ENCODE peak calls at places on chromosomes 7 and 10, in six cellular contexts. One of them, this sample, is unnamed.

GRCh38 chr10:104339469-104340098 is 1.3 kb upstream of the ITPRIP start:
- DNase-seq in OCI-LY7: no peak
- DNase-seq in GM12865: no peak
- DNase-seq in bronchial epithelial cell: peak; percentile 77
- DNase-seq in esophagus squamous epithelium: no peak
- DNase-seq in gastrocnemius medialis: peak; percentile 66
- DNase-seq in this sample: peak; percentile 80

GRCh38 chr10:127117125-127117524 is 79.3 kb downstream of the INSYN2A start:
- DNase-seq in OCI-LY7: peak; percentile 12
- DNase-seq in GM12865: no peak
- DNase-seq in bronchial epithelial cell: peak; percentile 29
- DNase-seq in esophagus squamous epithelium: no peak
- DNase-seq in gastrocnemius medialis: no peak
- DNase-seq in this sample: peak; percentile 41

GRCh38 chr7:101936223-101936611 is 118.8 kb downstream of the CUX1 start:
- DNase-seq in OCI-LY7: no peak
- DNase-seq in GM12865: peak; percentile 22
- DNase-seq in bronchial epithelial cell: no peak
- DNase-seq in esophagus squamous epithelium: no peak
- DNase-seq in gastrocnemius medialis: peak; percentile 51
- DNase-seq in this sample: no peak

GRCh38 chr10:68938117-68938516 is 17.9 kb upstream of the DDX21 start:
- DNase-seq in OCI-LY7: no peak
- DNase-seq in GM12865: no peak
- DNase-seq in bronchial epithelial cell: no peak
- DNase-seq in esophagus squamous epithelium: no peak
- DNase-seq in gastrocnemius medialis: peak; percentile 15
- DNase-seq in this sample: no peak

GRCh38 chr10:35639651-35640311 is 2.3 kb downstream of the FZD8 start:
- DNase-seq in OCI-LY7: no peak
- DNase-seq in GM12865: peak; percentile 18
- DNase-seq in bronchial epithelial cell: no peak
- DNase-seq in esophagus squamous epithelium: no peak
- DNase-seq in gastrocnemius medialis: no peak
- DNase-seq in this sample: peak; percentile 46

GRCh38 chr7:116591202-116592040 is 66.6 kb downstream of the CAV1 start:
- DNase-seq in OCI-LY7: peak; percentile 16
- DNase-seq in GM12865: peak; percentile 23
- DNase-seq in bronchial epithelial cell: peak; percentile 64
- DNase-seq in esophagus squamous epithelium: no peak
- DNase-seq in gastrocnemius medialis: no peak
- DNase-seq in this sample: peak; percentile 55

GRCh38 chr7:99731638-99732374 is 3.2 kb downstream of the CYP3A7 start:
- DNase-seq in OCI-LY7: no peak
- DNase-seq in GM12865: no peak
- DNase-seq in bronchial epithelial cell: no peak
- DNase-seq in esophagus squamous epithelium: no peak
- DNase-seq in gastrocnemius medialis: no peak
- DNase-seq in this sample: no peak

GRCh38 chr7:45885264-45885882 is 2.9 kb upstream of the IGFBP1 start:
- DNase-seq in OCI-LY7: no peak
- DNase-seq in GM12865: no peak
- DNase-seq in bronchial epithelial cell: peak; percentile 20
- DNase-seq in esophagus squamous epithelium: no peak
- DNase-seq in gastrocnemius medialis: no peak
- DNase-seq in this sample: no peak

GRCh38 chr7:44155191-44156185 is 14.4 kb upstream of the MYL7 start:
- DNase-seq in OCI-LY7: no peak
- DNase-seq in GM12865: no peak
- DNase-seq in bronchial epithelial cell: no peak
- DNase-seq in esophagus squamous epithelium: no peak
- DNase-seq in gastrocnemius medialis: no peak
- DNase-seq in this sample: no peak

GRCh38 chr7:106284516-106285050 is at the start of gene NAMPT:
- DNase-seq in OCI-LY7: peak; percentile 55
- DNase-seq in GM12865: peak; percentile 54
- DNase-seq in bronchial epithelial cell: no peak
- DNase-seq in esophagus squamous epithelium: no peak
- DNase-seq in gastrocnemius medialis: no peak
- DNase-seq in this sample: peak; percentile 13

GRCh38 chr7:97565665-97566064 is 166.2 kb upstream of the TAC1 start:
- DNase-seq in OCI-LY7: no peak
- DNase-seq in GM12865: no peak
- DNase-seq in bronchial epithelial cell: no peak
- DNase-seq in esophagus squamous epithelium: no peak
- DNase-seq in gastrocnemius medialis: no peak
- DNase-seq in this sample: no peak

GRCh38 chr10:78914060-78914378 is 154.7 kb upstream of the ZMIZ1 start:
- DNase-seq in OCI-LY7: no peak
- DNase-seq in GM12865: peak; percentile 21
- DNase-seq in bronchial epithelial cell: no peak
- DNase-seq in esophagus squamous epithelium: no peak
- DNase-seq in gastrocnemius medialis: no peak
- DNase-seq in this sample: no peak

GRCh38 chr7:253491-254336 is 36.3 kb upstream of the FOXL3 start:
- DNase-seq in OCI-LY7: no peak
- DNase-seq in GM12865: no peak
- DNase-seq in bronchial epithelial cell: no peak
- DNase-seq in esophagus squamous epithelium: no peak
- DNase-seq in gastrocnemius medialis: no peak
- DNase-seq in this sample: no peak

GRCh38 chr10:102654969-102655368 is 10.7 kb downstream of the TRIM8 start:
- DNase-seq in OCI-LY7: no peak
- DNase-seq in GM12865: no peak
- DNase-seq in bronchial epithelial cell: no peak
- DNase-seq in esophagus squamous epithelium: no peak
- DNase-seq in gastrocnemius medialis: no peak
- DNase-seq in this sample: no peak

GRCh38 chr10:133133471-133134231 is 26.4 kb upstream of the KNDC1 start:
- DNase-seq in OCI-LY7: no peak
- DNase-seq in GM12865: no peak
- DNase-seq in bronchial epithelial cell: no peak
- DNase-seq in esophagus squamous epithelium: no peak
- DNase-seq in gastrocnemius medialis: no peak
- DNase-seq in this sample: no peak

GRCh38 chr10:17673517-17674051 is 29.6 kb downstream of the STAM start:
- DNase-seq in OCI-LY7: no peak
- DNase-seq in GM12865: no peak
- DNase-seq in bronchial epithelial cell: peak; percentile 87
- DNase-seq in esophagus squamous epithelium: no peak
- DNase-seq in gastrocnemius medialis: peak; percentile 73
- DNase-seq in this sample: peak; percentile 93

GRCh38 chr7:139915864-139916716 is 87.0 kb downstream of the TBXAS1 start:
- DNase-seq in OCI-LY7: peak; percentile 89
- DNase-seq in GM12865: peak; percentile 93
- DNase-seq in bronchial epithelial cell: peak; percentile 100
- DNase-seq in esophagus squamous epithelium: no peak
- DNase-seq in gastrocnemius medialis: peak; percentile 57
- DNase-seq in this sample: peak; percentile 96

GRCh38 chr10:78852856-78853255 is 215.9 kb upstream of the ZMIZ1 start:
- DNase-seq in OCI-LY7: peak; percentile 7
- DNase-seq in GM12865: peak; percentile 17
- DNase-seq in bronchial epithelial cell: peak; percentile 10
- DNase-seq in esophagus squamous epithelium: no peak
- DNase-seq in gastrocnemius medialis: no peak
- DNase-seq in this sample: peak; percentile 20

GRCh38 chr7:121853307-121853706 is 19.7 kb upstream of the PTPRZ1 start:
- DNase-seq in OCI-LY7: no peak
- DNase-seq in GM12865: no peak
- DNase-seq in bronchial epithelial cell: no peak
- DNase-seq in esophagus squamous epithelium: no peak
- DNase-seq in gastrocnemius medialis: no peak
- DNase-seq in this sample: no peak

GRCh38 chr10:95539560-95540284 is 21.4 kb downstream of the SORBS1 start:
- DNase-seq in OCI-LY7: no peak
- DNase-seq in GM12865: no peak
- DNase-seq in bronchial epithelial cell: no peak
- DNase-seq in esophagus squamous epithelium: no peak
- DNase-seq in gastrocnemius medialis: no peak
- DNase-seq in this sample: no peak

GRCh38 chr7:120941064-120941463 is 9.5 kb upstream of the ING3 start:
- DNase-seq in OCI-LY7: peak; percentile 6
- DNase-seq in GM12865: no peak
- DNase-seq in bronchial epithelial cell: peak; percentile 35
- DNase-seq in esophagus squamous epithelium: no peak
- DNase-seq in gastrocnemius medialis: no peak
- DNase-seq in this sample: peak; percentile 8

GRCh38 chr10:17049195-17049594 is 80.4 kb downstream of the CUBN start:
- DNase-seq in OCI-LY7: no peak
- DNase-seq in GM12865: no peak
- DNase-seq in bronchial epithelial cell: peak; percentile 72
- DNase-seq in esophagus squamous epithelium: no peak
- DNase-seq in gastrocnemius medialis: no peak
- DNase-seq in this sample: no peak

GRCh38 chr7:16644624-16644986 is 949 bp downstream of the ANKMY2 start:
- DNase-seq in OCI-LY7: peak; percentile 55
- DNase-seq in GM12865: peak; percentile 13
- DNase-seq in bronchial epithelial cell: no peak
- DNase-seq in esophagus squamous epithelium: no peak
- DNase-seq in gastrocnemius medialis: peak; percentile 47
- DNase-seq in this sample: peak; percentile 53

GRCh38 chr10:103575416-103576075 is 82.0 kb downstream of the NEURL1 start:
- DNase-seq in OCI-LY7: no peak
- DNase-seq in GM12865: no peak
- DNase-seq in bronchial epithelial cell: no peak
- DNase-seq in esophagus squamous epithelium: no peak
- DNase-seq in gastrocnemius medialis: no peak
- DNase-seq in this sample: no peak

GRCh38 chr10:125629758-125630376 is 53.1 kb downstream of the TEX36 start:
- DNase-seq in OCI-LY7: peak; percentile 49
- DNase-seq in GM12865: peak; percentile 46
- DNase-seq in bronchial epithelial cell: peak; percentile 77
- DNase-seq in esophagus squamous epithelium: no peak
- DNase-seq in gastrocnemius medialis: no peak
- DNase-seq in this sample: peak; percentile 60

GRCh38 chr7:137449016-137449415 is 105.5 kb upstream of the PTN start:
- DNase-seq in OCI-LY7: no peak
- DNase-seq in GM12865: no peak
- DNase-seq in bronchial epithelial cell: no peak
- DNase-seq in esophagus squamous epithelium: no peak
- DNase-seq in gastrocnemius medialis: no peak
- DNase-seq in this sample: no peak

GRCh38 chr7:110522751-110523200 is 568.2 kb upstream of the LRRN3 start:
- DNase-seq in OCI-LY7: no peak
- DNase-seq in GM12865: no peak
- DNase-seq in bronchial epithelial cell: peak; percentile 93
- DNase-seq in esophagus squamous epithelium: no peak
- DNase-seq in gastrocnemius medialis: no peak
- DNase-seq in this sample: no peak
- H3K4me3 ChIP-seq in OCI-LY7: no peak overlapping the region
- H3K4me3 ChIP-seq in GM12865: no peak overlapping the region
- H3K4me3 ChIP-seq in bronchial epithelial cell: no peak overlapping the region
- H3K4me3 ChIP-seq in esophagus squamous epithelium: no peak overlapping the region
- H3K4me3 ChIP-seq in gastrocnemius medialis: no peak overlapping the region
- H3K4me3 ChIP-seq in this sample: no peak overlapping the region

DNA sequence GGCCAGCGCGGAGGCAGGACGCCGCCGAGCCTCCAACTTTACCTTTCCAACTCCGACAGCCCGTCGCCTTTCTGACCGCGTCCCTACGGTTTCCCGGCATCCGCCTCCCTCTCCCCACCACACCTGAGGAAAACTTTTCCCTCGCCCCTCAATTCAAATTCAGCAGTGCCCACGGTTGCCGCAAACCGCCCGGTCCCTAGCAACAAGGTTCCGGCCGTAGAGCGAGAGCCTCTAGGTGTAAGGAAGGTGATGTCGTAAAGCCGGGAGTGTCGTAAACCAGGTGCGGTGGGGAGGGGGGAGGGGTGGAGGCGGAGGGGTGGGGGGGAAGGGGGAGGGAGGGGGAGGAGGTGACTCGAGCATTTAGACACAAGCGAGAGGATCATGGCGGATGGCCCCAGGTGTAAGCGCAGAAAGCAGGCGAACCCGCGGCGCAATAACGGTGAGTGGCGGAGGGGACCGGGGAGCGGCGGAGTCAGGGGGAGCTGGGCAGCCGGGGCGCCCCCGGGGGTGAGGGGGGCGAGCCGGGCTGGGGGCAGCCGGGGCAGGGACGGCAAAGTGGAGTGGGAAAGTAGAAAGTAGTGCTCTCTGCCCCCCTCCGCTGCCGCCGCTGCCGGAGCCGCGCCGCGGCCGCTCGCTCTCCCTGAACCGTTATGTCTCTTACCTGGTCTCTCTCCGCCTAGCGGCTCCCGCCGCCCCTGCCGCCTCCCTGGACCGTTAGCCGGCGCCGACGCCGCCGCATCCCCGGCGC is at the start of gene ZEB1:
- DNase-seq in OCI-LY7: peak; percentile 97
- DNase-seq in GM12865: peak; percentile 98
- DNase-seq in bronchial epithelial cell: peak; percentile 82
- DNase-seq in esophagus squamous epithelium: peak; percentile 78
- DNase-seq in gastrocnemius medialis: peak; percentile 92
- DNase-seq in this sample: peak; percentile 95
- TF ChIP-seq CTCF in OCI-LY7: peak; percentile 35
- TF ChIP-seq CTCF in GM12865: peak; percentile 48
- TF ChIP-seq CTCF in bronchial epithelial cell: peak; percentile 56
- TF ChIP-seq CTCF in esophagus squamous epithelium: peak; percentile 47
- TF ChIP-seq CTCF in gastrocnemius medialis: peak; percentile 66
- TF ChIP-seq CTCF in this sample: peak; percentile 26

DNA sequence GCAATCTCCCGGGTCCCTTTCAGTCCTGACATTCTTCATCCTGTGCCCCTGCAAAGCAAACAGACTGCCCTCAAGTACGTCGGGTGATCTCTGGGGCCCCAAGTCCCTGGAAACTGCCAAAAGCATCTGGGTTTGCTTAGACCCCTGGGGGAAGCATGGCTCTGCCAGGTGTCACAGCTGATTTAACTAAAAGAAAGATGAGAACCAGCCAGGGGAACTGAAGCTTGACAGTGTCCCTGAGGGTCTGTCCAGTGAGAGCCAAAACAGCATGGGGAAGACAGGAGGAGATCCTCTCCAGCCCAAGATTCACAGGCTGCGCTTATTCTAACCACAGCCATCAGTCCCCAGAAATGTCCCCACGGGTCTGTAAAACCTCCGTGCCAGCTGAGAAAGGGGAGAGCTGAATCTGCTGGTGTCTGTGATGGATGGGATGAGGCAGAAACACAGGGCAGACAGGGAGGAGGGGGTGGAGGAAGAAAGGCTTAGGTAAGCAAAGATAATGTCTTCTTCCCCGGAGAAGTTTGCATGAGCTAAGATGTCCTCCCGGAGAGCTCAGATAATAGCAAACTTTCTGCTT is 21.3 kb downstream of the CCDC3 start:
- DNase-seq in OCI-LY7: no peak
- DNase-seq in GM12865: no peak
- DNase-seq in bronchial epithelial cell: no peak
- DNase-seq in esophagus squamous epithelium: no peak
- DNase-seq in gastrocnemius medialis: no peak
- DNase-seq in this sample: no peak
- H3K4me3 ChIP-seq in OCI-LY7: no peak overlapping the region
- H3K4me3 ChIP-seq in GM12865: no peak overlapping the region
- H3K4me3 ChIP-seq in bronchial epithelial cell: no peak overlapping the region
- H3K4me3 ChIP-seq in esophagus squamous epithelium: no peak overlapping the region
- H3K4me3 ChIP-seq in gastrocnemius medialis: no peak overlapping the region
- H3K4me3 ChIP-seq in this sample: no peak overlapping the region

GRCh38 chr10:43437141-43437860 is 390 bp downstream of the ZNF487 start:
- DNase-seq in OCI-LY7: no peak
- DNase-seq in GM12865: no peak
- DNase-seq in bronchial epithelial cell: no peak
- DNase-seq in esophagus squamous epithelium: no peak
- DNase-seq in gastrocnemius medialis: no peak
- DNase-seq in this sample: peak; percentile 27

GRCh38 chr10:43440782-43441134 is 3.8 kb downstream of the ZNF487 start:
- DNase-seq in OCI-LY7: no peak
- DNase-seq in GM12865: no peak
- DNase-seq in bronchial epithelial cell: no peak
- DNase-seq in esophagus squamous epithelium: no peak
- DNase-seq in gastrocnemius medialis: no peak
- DNase-seq in this sample: no peak

GRCh38 chr10:43436291-43437140 is at the start of gene ZNF487:
- DNase-seq in OCI-LY7: peak; percentile 89
- DNase-seq in GM12865: peak; percentile 92
- DNase-seq in bronchial epithelial cell: peak; percentile 77
- DNase-seq in esophagus squamous epithelium: peak; percentile 63
- DNase-seq in gastrocnemius medialis: peak; percentile 85
- DNase-seq in this sample: peak; percentile 95
- TF ChIP-seq CTCF in OCI-LY7: peak; percentile 28
- TF ChIP-seq CTCF in GM12865: no peak
- TF ChIP-seq CTCF in bronchial epithelial cell: no peak
- TF ChIP-seq CTCF in esophagus squamous epithelium: peak; percentile 1
- TF ChIP-seq CTCF in gastrocnemius medialis: peak; percentile 31
- TF ChIP-seq CTCF in this sample: no peak

This sample was measured in foreskin fibroblast.